ENCODE peak calls at places on chromosomes 13 and 19, in six cellular contexts. N, B, G, U, J and S are unnamed samples.

GRCh38 chr19:38683393-38684077 is 36.1 kb downstream of the ACTN4 start:
- DNase-seq in N (peak), B (peak), G (peak), U (peak), J (no peak), S (peak)

GRCh38 chr13:51044023-51044665 is 66.9 kb downstream of the C13orf42 start:
- DNase-seq in N (peak), B (no peak), G (no peak), U (no peak), J (no peak), S (peak)

GRCh38 chr13:24763596-24764275 is at the start of gene RNF17:
- DNase-seq in N (no peak), B (no peak), G (no peak), U (no peak), J (no peak), S (no peak)

GRCh38 chr13:44756411-44756810 is 180.3 kb upstream of the TSC22D1 start:
- DNase-seq in N (no peak), B (no peak), G (no peak), U (no peak), J (no peak), S (no peak)

GRCh38 chr13:38008636-38009035 is 139.1 kb upstream of the TRPC4 start:
- DNase-seq in N (no peak), B (no peak), G (peak), U (no peak), J (no peak), S (no peak)

GRCh38 chr19:5298502-5298901 is 42.1 kb downstream of the PTPRS start:
- DNase-seq in N (no peak), B (no peak), G (no peak), U (no peak), J (no peak), S (no peak)

GRCh38 chr13:99436013-99436412 is 65.3 kb upstream of the TM9SF2 start:
- DNase-seq in N (no peak), B (no peak), G (no peak), U (peak), J (no peak), S (no peak)

GRCh38 chr19:46976845-46977320 is 42.8 kb upstream of the NPAS1 start:
- DNase-seq in N (no peak), B (no peak), G (peak), U (no peak), J (no peak), S (peak)

GRCh38 chr19:7010722-7011593 is 10.3 kb downstream of the MBD3L2B start:
- DNase-seq in N (no peak), B (no peak), G (no peak), U (no peak), J (no peak), S (no peak)

GRCh38 chr13:98549728-98550317 is 27.1 kb downstream of the STK24 start:
- DNase-seq in N (no peak), B (no peak), G (no peak), U (no peak), J (no peak), S (no peak)

GRCh38 chr13:50788551-50788950 is 54.9 kb downstream of the DLEU7 start:
- DNase-seq in N (no peak), B (no peak), G (no peak), U (no peak), J (no peak), S (no peak)

DNA sequence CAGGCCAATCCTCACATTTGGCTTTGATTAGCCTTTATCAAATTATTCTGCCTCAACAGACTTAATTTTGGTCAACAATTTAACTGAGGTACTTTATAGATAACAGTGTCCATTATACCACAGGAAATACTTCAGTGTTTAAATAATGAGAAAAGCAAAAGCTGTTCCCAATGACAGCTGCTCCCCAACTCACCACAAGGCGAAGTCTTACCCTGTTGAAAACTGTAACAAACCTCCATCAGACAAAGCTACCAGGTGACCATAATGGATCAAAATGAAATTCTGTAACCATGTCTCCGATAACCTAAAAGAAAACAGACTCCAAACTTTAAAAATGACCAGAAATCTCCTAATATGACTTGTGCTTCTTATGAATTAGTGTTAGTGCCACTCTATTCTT is 50.3 kb downstream of the ZNF44 start:
- DNase-seq in N (no peak), B (no peak), G (no peak), U (peak), J (no peak), S (no peak)
- TF ChIP-seq ATF3 in N (no peak), B (no peak), G (no peak), U (no peak), J (no peak), S (no peak)

GRCh38 chr13:55359067-55359466 is 1781.7 kb upstream of the PRR20A start:
- DNase-seq in N (no peak), B (no peak), G (no peak), U (no peak), J (no peak), S (no peak)
- TF ChIP-seq ATF3 in N (no peak), B (no peak), G (no peak), U (no peak), J (no peak), S (no peak)

GRCh38 chr19:58519087-58519354 is 589 bp downstream of the ZBTB45 start:
- DNase-seq in N (peak), B (no peak), G (peak), U (peak), J (no peak), S (peak)
- TF ChIP-seq ATF3 in N (no peak), B (no peak), G (no peak), U (no peak), J (no peak), S (no peak)

GRCh38 chr13:43303040-43303729 is 279.8 kb downstream of the DNAJC15 start:
- DNase-seq in N (peak), B (no peak), G (no peak), U (peak), J (no peak), S (peak)
- TF ChIP-seq ATF3 in N (no peak), B (no peak), G (no peak), U (no peak), J (no peak), S (no peak)

DNA sequence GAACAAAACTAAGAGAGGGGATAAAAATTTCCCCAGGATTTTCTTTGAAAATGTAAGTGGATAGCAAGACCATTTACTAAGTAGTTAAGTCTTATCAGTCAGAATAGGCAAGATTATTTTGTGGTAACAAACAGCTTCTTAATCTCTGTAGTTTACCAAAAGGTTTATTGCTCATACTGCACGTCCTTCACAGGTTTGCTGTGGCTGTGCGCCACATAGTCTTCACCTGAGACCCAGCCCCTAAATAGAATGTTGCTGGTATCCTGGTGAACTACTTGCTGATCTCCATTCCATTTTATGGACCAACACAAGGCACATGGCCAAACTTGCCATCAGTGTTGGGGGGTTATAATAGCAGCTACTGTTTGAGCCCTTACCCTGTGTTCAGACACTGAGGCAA is 44.6 kb downstream of the FNDC3A start:
- DNase-seq in N (no peak), B (no peak), G (no peak), U (no peak), J (no peak), S (no peak)
- TF ChIP-seq ATF3 in N (no peak), B (no peak), G (no peak), U (no peak), J (no peak), S (no peak)

GRCh38 chr19:28867978-28868377 is 345.0 kb downstream of the UQCRFS1 start:
- DNase-seq in N (no peak), B (no peak), G (no peak), U (no peak), J (no peak), S (no peak)

GRCh38 chr19:28864024-28864503 is 348.9 kb downstream of the UQCRFS1 start:
- DNase-seq in N (no peak), B (no peak), G (no peak), U (no peak), J (no peak), S (no peak)

GRCh38 chr19:28859811-28860210 is 353.1 kb downstream of the UQCRFS1 start:
- DNase-seq in N (no peak), B (no peak), G (no peak), U (no peak), J (no peak), S (no peak)

GRCh38 chr19:28864577-28865042 is 348.3 kb downstream of the UQCRFS1 start:
- DNase-seq in N (no peak), B (no peak), G (no peak), U (no peak), J (no peak), S (no peak)

GRCh38 chr19:28862238-28862637 is 350.7 kb downstream of the UQCRFS1 start:
- DNase-seq in N (no peak), B (no peak), G (peak), U (no peak), J (no peak), S (no peak)
- TF ChIP-seq ATF3 in N (no peak), B (no peak), G (no peak), U (no peak), J (no peak), S (no peak)

GRCh38 chr19:48813123-48813911 is 2.5 kb upstream of the BCAT2 start:
- DNase-seq in N (peak), B (no peak), G (peak), U (peak), J (no peak), S (peak)
- TF ChIP-seq ATF3 in N (no peak), B (no peak), G (no peak), U (no peak), J (no peak), S (no peak)